ENCODE peak calls at places on chromosome 17, in six cellular contexts. V is MM.1S, X is IMR-90, R is DND-41, B is fibroblast of lung, O is H1. Q is an unnamed sample.

GRCh38 chr17:59668816-59669215 is 38.4 kb downstream of the PTRH2 start:
- DNase-seq in R (no peak), B (peak; percentile 87), X (peak; percentile 97), O (no peak), V (no peak), Q (no peak)

GRCh38 chr17:19313746-19314651 is 48.5 kb downstream of the B9D1 start:
- DNase-seq in O (no peak), V (no peak), B (peak; percentile 70), X (no peak), R (no peak), Q (no peak)

GRCh38 chr17:3968886-3969524 is 4.8 kb upstream of the ATP2A3 start:
- DNase-seq in O (no peak), V (no peak), B (no peak), R (no peak), X (no peak), Q (no peak)

GRCh38 chr17:71458322-71458721 is 662.5 kb upstream of the SOX9 start:
- DNase-seq in O (no peak), B (no peak), V (no peak), X (no peak), R (no peak), Q (no peak)

GRCh38 chr17:79332011-79332410 is 257.4 kb downstream of the ENGASE start:
- DNase-seq in R (no peak), V (no peak), O (no peak), X (no peak), B (no peak), Q (no peak)

GRCh38 chr17:31371511-31372097 is 19.9 kb upstream of the RAB11FIP4 start:
- DNase-seq in O (no peak), B (peak; percentile 78), R (no peak), X (peak; percentile 73), V (peak; percentile 72), Q (no peak)

GRCh38 chr17:31074772-31075538 is 19.8 kb upstream of the NF1 start:
- DNase-seq in V (no peak), R (no peak), X (peak; percentile 75), O (no peak), B (no peak), Q (no peak)

GRCh38 chr17:77476006-77476405 is 335.2 kb downstream of the SEC14L1 start:
- DNase-seq in O (no peak), V (peak; percentile 4), B (no peak), R (no peak), X (no peak), Q (no peak)

GRCh38 chr17:3712811-3713463 is 10.8 kb upstream of the HASPIN start:
- DNase-seq in O (no peak), R (peak; percentile 33), V (no peak), X (no peak), B (no peak), Q (no peak)

GRCh38 chr17:17606416-17607000 is 15.0 kb upstream of the PEMT start:
- DNase-seq in O (no peak), B (no peak), X (no peak), V (no peak), R (no peak), Q (no peak)

GRCh38 chr17:51491416-51491815 is 231.1 kb downstream of the UTP18 start:
- DNase-seq in B (no peak), V (no peak), R (no peak), O (no peak), X (no peak), Q (no peak)

GRCh38 chr17:4004517-4005295 is 40.5 kb upstream of the ATP2A3 start:
- DNase-seq in O (no peak), B (peak; percentile 22), V (no peak), X (no peak), R (peak; percentile 64), Q (peak; percentile 89)

GRCh38 chr17:63925615-63926014 is 6.5 kb downstream of the CD79B start:
- DNase-seq in R (no peak), X (no peak), V (no peak), O (no peak), B (no peak), Q (peak; percentile 92)

GRCh38 chr17:57900991-57901743 is 51.3 kb upstream of the MRPS23 start:
- DNase-seq in X (no peak), O (no peak), R (no peak), B (no peak), V (no peak), Q (no peak)

GRCh38 chr17:35879748-35880654 is at the start of gene CCL5:
- DNase-seq in V (peak; percentile 97), R (no peak), O (no peak), B (no peak), X (peak; percentile 13), Q (no peak)

GRCh38 chr17:6075050-6075449 is 4.9 kb downstream of the WSCD1 start:
- DNase-seq in B (no peak), X (no peak), O (no peak), V (no peak), R (no peak), Q (no peak)

GRCh38 chr17:17683710-17684365 is 2.6 kb downstream of the RAI1 start:
- DNase-seq in B (no peak), R (no peak), X (no peak), V (no peak), O (no peak), Q (no peak)

GRCh38 chr17:19943599-19943998 is 34.0 kb downstream of the AKAP10 start:
- DNase-seq in V (no peak), R (no peak), O (no peak), X (no peak), B (no peak), Q (no peak)

GRCh38 chr17:50043290-50044148 is 12.4 kb upstream of the ITGA3 start:
- DNase-seq in X (no peak), B (no peak), O (no peak), V (no peak), R (no peak), Q (no peak)

GRCh38 chr17:66865151-66865550 is 30.2 kb downstream of the CACNG5 start:
- DNase-seq in R (no peak), O (no peak), X (peak; percentile 20), V (no peak), B (peak; percentile 11), Q (no peak)

GRCh38 chr17:73231363-73231762 is 30.3 kb downstream of the CPSF4L start:
- DNase-seq in V (no peak), B (peak; percentile 28), X (peak; percentile 25), R (peak; percentile 11), O (no peak), Q (peak; percentile 64)

GRCh38 chr17:57442914-57443571 is 186.7 kb downstream of the MSI2 start:
- DNase-seq in O (no peak), B (peak; percentile 21), V (no peak), R (peak; percentile 93), X (no peak), Q (peak; percentile 68)

GRCh38 chr17:74011963-74012362 is 191.5 kb upstream of the RPL38 start:
- DNase-seq in X (no peak), O (no peak), B (no peak), V (no peak), R (no peak), Q (no peak)

GRCh38 chr17:7477392-7478275 is 1.8 kb downstream of the ZBTB4 start:
- DNase-seq in X (peak; percentile 95), O (no peak), V (no peak), B (peak; percentile 87), R (no peak), Q (no peak)

GRCh38 chr17:42679001-42679491 is 2.3 kb upstream of the PLEKHH3 start:
- DNase-seq in R (peak; percentile 77), B (peak; percentile 36), O (no peak), V (peak; percentile 88), X (peak; percentile 39), Q (peak; percentile 74)

GRCh38 chr17:27976331-27976730 is 66.1 kb upstream of the NLK start:
- DNase-seq in V (no peak), O (no peak), X (no peak), B (no peak), R (no peak), Q (no peak)
- H2AFZ ChIP-seq in V (no peak overlapping the region), O (no peak overlapping the region), X (no peak overlapping the region), B (no peak overlapping the region), R (no peak overlapping the region), Q (no peak overlapping the region)

GRCh38 chr17:41625602-41626001 is 1.2 kb upstream of the KRT17 start:
- DNase-seq in X (no peak), O (no peak), R (no peak), V (no peak), B (no peak), Q (no peak)
- H3K4me3 ChIP-seq in X (no peak overlapping the region), O (no peak overlapping the region), R (no peak overlapping the region), V (no peak overlapping the region), B (no peak overlapping the region), Q (no peak overlapping the region)

GRCh38 chr17:81484195-81484979 is 28.2 kb downstream of the ACTG1 start:
- DNase-seq in V (peak; percentile 87), O (peak; percentile 64), B (peak; percentile 74), X (peak; percentile 71), R (peak; percentile 91), Q (peak; percentile 94)
- H2AFZ ChIP-seq in V (peak overlapping the region; percentile 95), O (peak overlapping the region; percentile 87), B (peak overlapping the region; percentile 64), X (peak overlapping the region; percentile 98), R (peak overlapping the region; percentile 92), Q (peak overlapping the region; percentile 79)

DNA sequence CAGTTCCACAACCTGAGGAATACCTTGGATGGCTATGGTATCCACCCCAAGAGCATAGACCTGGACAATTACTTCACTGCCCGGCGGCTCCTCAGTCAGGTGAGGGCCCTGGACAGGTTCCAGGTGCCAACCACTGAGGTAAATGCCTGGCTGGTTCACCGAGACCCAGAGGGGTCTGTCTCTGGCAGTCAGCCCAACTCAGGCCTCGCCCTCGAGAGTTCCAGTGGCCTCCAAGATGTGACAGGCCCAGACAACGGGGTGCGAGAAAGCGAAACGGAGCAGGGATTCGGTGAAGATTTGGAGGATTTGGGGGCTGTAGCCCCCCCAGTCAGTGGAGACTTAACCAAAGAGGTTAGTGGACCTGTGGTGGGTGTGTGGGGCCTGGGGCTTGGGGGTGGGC is 3.1 kb downstream of the NFE2L1 start:
- DNase-seq in O (no peak), R (no peak), V (no peak), B (no peak), X (no peak), Q (no peak)
- H3K4me3 ChIP-seq in O (peak overlapping the region; percentile 52), R (peak overlapping the region; percentile 18), V (no peak overlapping the region), B (peak overlapping the region; percentile 69), X (no peak overlapping the region), Q (peak overlapping the region; percentile 26)

Q was measured in Karpas-422.